ENCODE peak calls at places on chromosome 3, in ten cellular contexts. H is testis, S is ovary, J is left cardiac atrium, Q is nephron progenitor cell, Z is NCI-H1436, N is cerebellar cortex, U is RPMI7951, M is NCI-H748 treated with DMSO at 0.1 percent for 48 hours, L is GM03348. E is an unnamed sample.

GRCh38 chr3:150073031-150073430 is 102.3 kb upstream of the PFN2 start:
- DNase-seq in S (no peak), L (peak), M (no peak), U (no peak), N (no peak), Z (no peak), Q (no peak), H (no peak), J (no peak), E (no peak)

GRCh38 chr3:99119312-99119810 is 217.9 kb upstream of the DCBLD2 start:
- DNase-seq in Q (no peak), M (no peak), S (no peak), U (no peak), L (no peak), Z (no peak), N (no peak), J (no peak), H (no peak), E (no peak)

GRCh38 chr3:36894924-36895323 is 49.9 kb downstream of the TRANK1 start:
- DNase-seq in U (no peak), L (no peak), M (no peak), S (no peak), Z (no peak), J (no peak), N (no peak), Q (no peak), H (no peak), E (no peak)

GRCh38 chr3:126438746-126439145 is 36.9 kb downstream of the ZXDC start:
- DNase-seq in Q (no peak), L (no peak), Z (no peak), N (no peak), M (no peak), J (no peak), U (no peak), H (peak), S (peak), E (no peak)

GRCh38 chr3:28978092-28978491 is 302.8 kb upstream of the RBMS3 start:
- DNase-seq in S (no peak), U (no peak), M (no peak), N (no peak), Z (no peak), L (no peak), J (no peak), H (no peak), Q (no peak), E (no peak)

GRCh38 chr3:33456756-33457155 is 16.6 kb upstream of the UBP1 start:
- DNase-seq in J (no peak), N (no peak), S (no peak), L (no peak), M (no peak), U (no peak), Z (no peak), Q (no peak), H (no peak), E (no peak)

GRCh38 chr3:48918388-48919214 is at the start of gene ARIH2:
- DNase-seq in Q (peak), N (peak), Z (peak), L (peak), U (peak), H (peak), M (peak), J (peak), S (peak), E (peak)

GRCh38 chr3:99714146-99714545 is 75.8 kb downstream of the COL8A1 start:
- DNase-seq in J (no peak), M (no peak), U (no peak), H (no peak), L (no peak), Z (no peak), Q (no peak), N (no peak), S (no peak), E (no peak)

GRCh38 chr3:119401069-119401468 is 62.3 kb downstream of the TMEM39A start:
- DNase-seq in U (no peak), H (no peak), Z (no peak), J (no peak), S (no peak), L (no peak), Q (no peak), M (no peak), N (no peak), E (no peak)

GRCh38 chr3:123635220-123635619 is 50.4 kb upstream of the HACD2 start:
- DNase-seq in U (peak), J (no peak), H (no peak), N (no peak), Q (no peak), M (no peak), L (no peak), Z (no peak), S (no peak), E (no peak)

GRCh38 chr3:112293368-112294321 is at the start of gene SLC9C1:
- DNase-seq in U (peak), Z (peak), N (peak), Q (peak), M (peak), J (peak), H (peak), S (peak), L (peak), E (no peak)

GRCh38 chr3:46871222-46871621 is 6.3 kb upstream of the PTH1R start:
- DNase-seq in J (peak), M (no peak), Q (no peak), L (no peak), H (no peak), Z (no peak), S (no peak), U (no peak), N (no peak), E (no peak)

GRCh38 chr3:98012974-98013373 is 22.1 kb downstream of the GABRR3 start:
- DNase-seq in N (no peak), S (no peak), H (no peak), M (no peak), L (peak), Q (no peak), J (no peak), Z (no peak), U (no peak), E (no peak)

GRCh38 chr3:113064183-113064582 is 73.4 kb downstream of the GTPBP8 start:
- DNase-seq in M (no peak), S (no peak), N (no peak), Q (no peak), L (no peak), H (peak), U (no peak), J (no peak), Z (no peak), E (no peak)

GRCh38 chr3:128266453-128266852 is 113.2 kb downstream of the EEFSEC start:
- DNase-seq in S (no peak), J (peak), Z (no peak), L (no peak), H (no peak), N (no peak), Q (no peak), M (no peak), U (peak), E (no peak)

GRCh38 chr3:127959873-127960272 is 44.8 kb downstream of the KBTBD12 start:
- DNase-seq in Z (no peak), H (peak), Q (peak), S (no peak), N (peak), L (no peak), J (peak), M (no peak), U (peak), E (no peak)

GRCh38 chr3:177193706-177194268 is 3.5 kb downstream of the TBL1XR1 start:
- DNase-seq in N (peak), S (no peak), H (no peak), L (no peak), M (no peak), J (no peak), U (no peak), Z (peak), Q (no peak), E (no peak)

GRCh38 chr3:51888463-51889105 is 13.2 kb upstream of the IQCF5 start:
- DNase-seq in M (no peak), J (no peak), H (peak), N (no peak), L (no peak), U (no peak), Q (no peak), S (no peak), Z (no peak), E (no peak)

GRCh38 chr3:56320907-56321306 is 147.4 kb downstream of the ERC2 start:
- DNase-seq in N (no peak), Q (no peak), M (no peak), L (no peak), S (no peak), Z (no peak), J (no peak), U (no peak), H (no peak), E (no peak)

GRCh38 chr3:94349310-94349848 is 286.5 kb downstream of the NSUN3 start:
- DNase-seq in J (no peak), L (no peak), N (no peak), H (no peak), Q (no peak), Z (no peak), U (no peak), M (no peak), S (no peak), E (no peak)

GRCh38 chr3:112858410-112859069 is 11.9 kb upstream of the CD200R1L start:
- DNase-seq in N (no peak), H (no peak), M (no peak), L (no peak), J (no peak), S (no peak), U (peak), Z (no peak), Q (no peak), E (no peak)

GRCh38 chr3:39718674-39719595 is 90.5 kb upstream of the MYRIP start:
- DNase-seq in N (no peak), L (peak), Z (no peak), H (no peak), J (no peak), M (no peak), Q (no peak), U (peak), S (no peak), E (no peak)

GRCh38 chr3:132253262-132253878 is 63.8 kb upstream of the ACP3 start:
- DNase-seq in H (no peak), M (no peak), Z (peak), J (no peak), U (peak), S (peak), N (peak), Q (peak), L (peak), E (no peak)

GRCh38 chr3:157311633-157312365 is 124.9 kb upstream of the PTX3 start:
- DNase-seq in H (no peak), Q (no peak), N (no peak), S (no peak), Z (no peak), L (peak), J (no peak), M (no peak), U (peak), E (no peak)

GRCh38 chr3:172176385-172176784 is 137.0 kb downstream of the FNDC3B start:
- DNase-seq in N (no peak), S (no peak), J (no peak), M (no peak), Q (no peak), U (no peak), H (no peak), Z (no peak), L (no peak), E (no peak)

GRCh38 chr3:140552898-140553297 is 125.0 kb upstream of the TRIM42 start:
- DNase-seq in S (no peak), U (peak), N (no peak), Q (no peak), M (no peak), Z (no peak), H (no peak), L (no peak), J (no peak), E (no peak)

GRCh38 chr3:79490165-79491028 is 277.4 kb downstream of the ROBO1 start:
- DNase-seq in H (peak), J (peak), L (no peak), Z (no peak), S (peak), Q (no peak), N (no peak), M (no peak), U (peak), E (peak)